ENCODE peak calls at places on chromosomes 1 and 21, in ten cellular contexts. E, B, G, Y, X, I, W, T, L and Z are unnamed samples.

GRCh38 chr1:5667513-5668325 is 324.5 kb downstream of the NPHP4 start:
- DNase-seq in E (no peak), B (no peak), G (no peak), Y (no peak), X (no peak), I (no peak), W (no peak), T (no peak), L (no peak), Z (no peak)

GRCh38 chr1:8063298-8064068 is 37.4 kb upstream of the ERRFI1 start:
- DNase-seq in E (no peak), B (no peak), G (no peak), Y (no peak), X (no peak), I (no peak), W (no peak), T (no peak), L (no peak), Z (peak)

GRCh38 chr1:110056776-110057175 is 13.7 kb downstream of the ALX3 start:
- DNase-seq in E (peak), B (peak), G (no peak), Y (peak), X (no peak), I (no peak), W (no peak), T (no peak), L (no peak), Z (no peak)

GRCh38 chr1:147635342-147635741 is 35.0 kb downstream of the ACP6 start:
- DNase-seq in E (no peak), B (no peak), G (no peak), Y (no peak), X (no peak), I (no peak), W (no peak), T (no peak), L (no peak), Z (no peak)

GRCh38 chr21:42766756-42767560 is 112.4 kb downstream of the WDR4 start:
- DNase-seq in E (no peak), B (no peak), G (no peak), Y (no peak), X (no peak), I (no peak), W (no peak), T (no peak), L (no peak), Z (no peak)

GRCh38 chr1:147700042-147700711 is 29.9 kb upstream of the ACP6 start:
- DNase-seq in E (peak), B (peak), G (peak), Y (peak), X (peak), I (peak), W (peak), T (peak), L (peak), Z (peak)

GRCh38 chr1:226655251-226656163 is 83.6 kb downstream of the ITPKB start:
- DNase-seq in E (no peak), B (no peak), G (peak), Y (no peak), X (no peak), I (peak), W (peak), T (no peak), L (no peak), Z (no peak)

GRCh38 chr21:45972716-45973474 is 8.7 kb upstream of the COL6A1 start:
- DNase-seq in E (peak), B (no peak), G (no peak), Y (peak), X (no peak), I (no peak), W (no peak), T (no peak), L (no peak), Z (peak)

GRCh38 chr1:10727703-10728348 is 68.6 kb downstream of the CASZ1 start:
- DNase-seq in E (no peak), B (no peak), G (no peak), Y (no peak), X (no peak), I (no peak), W (no peak), T (no peak), L (no peak), Z (no peak)

GRCh38 chr1:174894087-174894768 is 105.5 kb upstream of the CACYBP start:
- DNase-seq in E (no peak), B (no peak), G (no peak), Y (no peak), X (no peak), I (no peak), W (no peak), T (no peak), L (no peak), Z (no peak)

GRCh38 chr1:59025898-59026426 is 242.1 kb upstream of the JUN start:
- DNase-seq in E (peak), B (no peak), G (no peak), Y (peak), X (no peak), I (no peak), W (peak), T (no peak), L (no peak), Z (peak)

GRCh38 chr1:87182611-87183010 is 146.1 kb upstream of the LMO4 start:
- DNase-seq in E (no peak), B (peak), G (no peak), Y (no peak), X (no peak), I (no peak), W (no peak), T (no peak), L (no peak), Z (no peak)

GRCh38 chr1:85303440-85304162 is 27.2 kb upstream of the BCL10 start:
- DNase-seq in E (no peak), B (no peak), G (peak), Y (no peak), X (peak), I (no peak), W (no peak), T (no peak), L (no peak), Z (no peak)

GRCh38 chr1:923131-923990 is at the start of gene SAMD11:
- DNase-seq in E (peak), B (peak), G (peak), Y (peak), X (peak), I (peak), W (peak), T (peak), L (peak), Z (peak)

GRCh38 chr1:119982006-119982405 is 85.7 kb upstream of the ADAM30 start:
- DNase-seq in E (peak), B (peak), G (peak), Y (peak), X (no peak), I (no peak), W (no peak), T (no peak), L (no peak), Z (peak)

GRCh38 chr1:156060937-156061636 is at the start of gene RAB25:
- DNase-seq in E (no peak), B (peak), G (no peak), Y (no peak), X (no peak), I (no peak), W (no peak), T (peak), L (no peak), Z (no peak)

GRCh38 chr1:229894535-229894934 is 172.5 kb upstream of the GALNT2 start:
- DNase-seq in E (no peak), B (peak), G (no peak), Y (no peak), X (no peak), I (no peak), W (no peak), T (no peak), L (no peak), Z (no peak)

GRCh38 chr1:222788328-222789156 is 26.3 kb upstream of the DISP1 start:
- DNase-seq in E (no peak), B (no peak), G (peak), Y (no peak), X (no peak), I (no peak), W (no peak), T (no peak), L (no peak), Z (no peak)

GRCh38 chr1:222790520-222790919 is 24.3 kb upstream of the DISP1 start:
- DNase-seq in E (no peak), B (no peak), G (peak), Y (no peak), X (no peak), I (no peak), W (no peak), T (no peak), L (no peak), Z (no peak)

GRCh38 chr1:222792744-222793143 is 22.1 kb upstream of the DISP1 start:
- DNase-seq in E (peak), B (peak), G (peak), Y (peak), X (peak), I (no peak), W (peak), T (no peak), L (no peak), Z (peak)

GRCh38 chr1:222790115-222790514 is 24.7 kb upstream of the DISP1 start:
- DNase-seq in E (no peak), B (no peak), G (peak), Y (no peak), X (no peak), I (no peak), W (no peak), T (no peak), L (no peak), Z (no peak)

DNA sequence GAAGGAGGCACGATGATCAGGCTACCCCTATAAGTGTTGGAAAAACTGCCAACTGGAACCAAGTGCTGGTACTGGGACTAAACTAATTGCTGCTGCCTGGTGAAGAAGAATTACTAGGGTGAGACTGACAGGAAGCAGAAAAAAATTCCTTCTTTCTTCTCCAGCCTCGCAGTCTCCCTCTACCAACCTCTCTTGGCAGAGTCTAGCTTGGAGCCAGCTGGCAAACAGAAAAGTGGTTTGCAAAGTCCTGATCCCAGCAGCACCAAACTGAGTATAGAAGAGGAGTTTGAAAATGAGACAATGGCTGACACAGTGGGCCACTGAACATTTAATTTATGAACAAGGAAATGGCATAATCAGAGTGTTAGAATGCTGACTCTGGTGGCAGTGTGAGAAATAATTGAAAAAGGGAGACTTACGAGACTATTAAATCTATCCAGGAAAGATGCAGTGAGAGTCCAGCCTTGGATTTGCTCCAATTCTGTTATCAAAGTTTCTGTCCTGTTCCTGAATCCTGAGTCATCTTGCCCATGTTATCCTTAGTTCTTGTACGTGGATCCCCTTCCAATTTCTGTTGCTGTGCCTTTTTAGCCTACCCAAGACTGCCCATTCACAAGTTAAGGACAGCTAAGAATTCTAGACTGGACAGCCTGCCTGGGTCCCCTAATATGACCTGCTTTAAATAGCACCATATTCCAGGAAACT is 23.7 kb upstream of the DISP1 start:
- DNase-seq in E (peak), B (no peak), G (peak), Y (peak), X (no peak), I (no peak), W (no peak), T (no peak), L (no peak), Z (no peak)
- H2AFZ ChIP-seq in E (no peak), B (no peak), G (no peak), Y (no peak), X (no peak), I (no peak), W (no peak), T (no peak), L (no peak), Z (no peak)

DNA sequence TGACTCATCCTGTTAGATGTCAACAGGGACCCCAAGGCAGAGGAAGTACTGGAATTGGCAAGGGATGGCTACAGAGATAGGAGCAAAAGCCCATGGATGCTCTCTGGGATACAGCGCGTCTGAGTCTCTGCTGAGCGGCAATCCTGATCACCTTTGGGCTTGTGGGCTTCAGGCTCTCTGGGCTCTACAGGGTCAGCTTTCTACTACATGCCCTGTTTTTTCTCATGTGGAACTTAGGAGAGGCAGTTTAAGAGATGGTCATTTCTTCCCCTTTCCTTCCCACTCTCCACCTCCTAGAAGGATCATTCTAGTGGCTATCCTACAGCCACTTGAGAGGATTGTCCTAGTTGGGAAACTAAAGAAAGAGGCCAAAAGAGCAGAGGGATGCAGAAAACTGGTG is 1.3 kb downstream of the LINGO4 start:
- DNase-seq in E (no peak), B (no peak), G (no peak), Y (no peak), X (no peak), I (no peak), W (no peak), T (no peak), L (no peak), Z (no peak)
- H2AFZ ChIP-seq in E (no peak), B (no peak), G (no peak), Y (no peak), X (no peak), I (no peak), W (no peak), T (no peak), L (no peak), Z (no peak)

GRCh38 chr1:233680000-233680399 is 66.1 kb downstream of the KCNK1 start:
- DNase-seq in E (no peak), B (peak), G (no peak), Y (no peak), X (no peak), I (no peak), W (no peak), T (no peak), L (no peak), Z (no peak)

GRCh38 chr1:233675893-233676292 is 62.0 kb downstream of the KCNK1 start:
- DNase-seq in E (no peak), B (no peak), G (no peak), Y (no peak), X (peak), I (peak), W (no peak), T (no peak), L (no peak), Z (no peak)

GRCh38 chr1:233679030-233679429 is 65.1 kb downstream of the KCNK1 start:
- DNase-seq in E (no peak), B (peak), G (no peak), Y (no peak), X (no peak), I (no peak), W (no peak), T (no peak), L (no peak), Z (no peak)

GRCh38 chr1:233679598-233679997 is 65.7 kb downstream of the KCNK1 start:
- DNase-seq in E (no peak), B (no peak), G (no peak), Y (no peak), X (no peak), I (no peak), W (no peak), T (no peak), L (no peak), Z (no peak)

DNA sequence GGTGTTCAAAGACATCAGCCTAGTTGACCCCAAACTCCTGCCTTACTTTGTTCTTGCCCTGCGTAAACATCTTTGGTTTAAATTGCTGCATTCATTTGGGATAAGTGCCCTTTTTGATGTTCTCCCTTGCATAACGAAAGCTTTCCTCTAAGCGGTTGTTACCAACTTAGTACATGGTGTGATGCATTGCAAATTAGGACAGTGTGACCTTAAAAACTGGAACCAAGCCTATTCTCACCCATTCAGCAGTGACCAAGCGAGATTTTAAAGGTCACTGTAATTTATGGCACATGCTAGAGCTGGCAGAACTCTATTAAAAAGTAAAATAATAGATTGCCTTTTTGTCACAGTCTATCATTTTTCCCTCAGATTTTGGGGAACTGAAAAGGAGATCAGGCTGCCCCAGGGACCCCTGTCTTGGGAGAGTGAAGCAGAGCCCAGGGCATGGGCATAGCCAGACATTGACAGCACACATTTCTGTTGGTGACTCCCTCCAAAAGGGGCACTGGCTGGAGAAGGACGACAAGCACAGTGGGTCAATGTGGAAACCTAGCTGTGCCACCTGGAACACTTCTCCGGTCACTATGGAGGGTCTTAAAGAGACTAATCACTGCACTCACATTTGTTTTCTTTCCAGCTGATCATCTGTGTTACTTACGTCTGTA is 63.9 kb downstream of the KCNK1 start:
- DNase-seq in E (no peak), B (no peak), G (no peak), Y (no peak), X (no peak), I (no peak), W (no peak), T (no peak), L (no peak), Z (no peak)
- H2AFZ ChIP-seq in E (no peak), B (no peak), G (no peak), Y (no peak), X (no peak), I (no peak), W (no peak), T (no peak), L (no peak), Z (no peak)

GRCh38 chr21:44050276-44050675 is 38.2 kb downstream of the TRAPPC10 start:
- DNase-seq in E (no peak), B (no peak), G (no peak), Y (no peak), X (no peak), I (no peak), W (no peak), T (no peak), L (no peak), Z (no peak)
- H2AFZ ChIP-seq in E (no peak), B (no peak), G (no peak), Y (no peak), X (no peak), I (no peak), W (no peak), T (no peak), L (no peak), Z (no peak)

GRCh38 chr1:182610606-182611194 is 6.5 kb upstream of the RGS16 start:
- DNase-seq in E (no peak), B (no peak), G (no peak), Y (no peak), X (no peak), I (no peak), W (no peak), T (no peak), L (no peak), Z (no peak)

GRCh38 chr1:182611787-182612186 is 7.6 kb upstream of the RGS16 start:
- DNase-seq in E (no peak), B (no peak), G (no peak), Y (no peak), X (no peak), I (no peak), W (peak), T (no peak), L (no peak), Z (no peak)

GRCh38 chr1:182608850-182609610 is 4.8 kb upstream of the RGS16 start:
- DNase-seq in E (peak), B (no peak), G (no peak), Y (peak), X (no peak), I (no peak), W (no peak), T (no peak), L (no peak), Z (peak)

GRCh38 chr1:182608236-182608635 is 4.0 kb upstream of the RGS16 start:
- DNase-seq in E (no peak), B (no peak), G (no peak), Y (no peak), X (no peak), I (no peak), W (no peak), T (no peak), L (no peak), Z (no peak)

DNA sequence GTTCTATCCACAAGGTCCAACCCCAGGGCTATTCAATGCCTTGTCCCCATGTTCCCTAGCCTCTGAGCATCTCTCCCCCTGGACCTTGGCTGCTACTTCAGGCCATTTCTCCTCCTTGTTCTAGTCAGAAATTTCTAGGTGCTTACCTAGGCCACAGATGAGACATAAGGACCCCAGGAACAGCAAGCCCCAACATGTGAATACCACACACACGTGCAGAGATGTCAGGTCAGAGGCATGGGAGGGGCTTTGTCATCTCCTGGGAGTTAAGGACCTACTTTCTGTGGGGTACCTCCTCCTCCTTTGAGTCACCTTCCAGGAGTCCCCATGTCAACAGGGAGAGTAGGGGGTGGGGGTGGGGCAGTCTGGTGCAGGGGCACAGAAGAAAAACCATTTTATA is 7.1 kb upstream of the RGS16 start:
- DNase-seq in E (no peak), B (no peak), G (no peak), Y (no peak), X (no peak), I (no peak), W (no peak), T (no peak), L (no peak), Z (no peak)
- H2AFZ ChIP-seq in E (no peak), B (no peak), G (no peak), Y (no peak), X (no peak), I (no peak), W (peak), T (no peak), L (no peak), Z (no peak)

DNA sequence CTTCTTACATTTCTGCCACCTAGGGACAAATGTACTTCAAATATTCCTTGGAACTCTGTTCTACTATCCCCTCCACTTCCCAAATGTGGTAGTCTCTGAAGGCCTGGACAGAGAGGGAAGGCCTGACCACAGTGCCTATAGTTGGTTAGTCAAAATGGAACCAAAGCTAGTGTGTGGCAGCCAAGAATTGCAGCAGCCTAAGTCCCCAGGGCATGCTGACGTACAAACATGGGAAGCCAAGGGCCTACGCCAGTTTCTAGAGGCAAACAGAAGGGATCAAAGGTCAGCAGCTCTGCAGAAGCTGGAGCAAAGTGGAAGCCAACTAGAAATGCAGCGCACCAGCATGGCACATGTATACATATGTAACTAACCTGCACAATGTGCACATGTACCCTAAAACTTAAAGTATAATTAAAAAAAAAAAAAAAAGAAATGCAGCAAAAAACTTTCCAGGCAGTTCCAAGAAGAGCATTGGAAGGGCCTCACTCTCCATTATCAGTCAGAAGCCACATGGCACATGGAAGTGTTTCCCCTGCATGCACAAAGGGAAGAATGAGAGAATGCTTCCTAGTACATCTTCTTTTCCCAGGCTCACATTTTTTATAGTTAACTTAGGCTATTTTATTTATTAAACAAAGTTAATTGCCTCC is 39.4 kb upstream of the GADD45A start:
- DNase-seq in E (no peak), B (peak), G (no peak), Y (no peak), X (peak), I (no peak), W (no peak), T (no peak), L (peak), Z (peak)
- H2AFZ ChIP-seq in E (no peak), B (no peak), G (no peak), Y (no peak), X (peak), I (no peak), W (no peak), T (no peak), L (no peak), Z (no peak)

GRCh38 chr1:200301152-200301551 is 108.7 kb downstream of the ZNF281 start:
- DNase-seq in E (no peak), B (no peak), G (no peak), Y (no peak), X (no peak), I (no peak), W (no peak), T (no peak), L (no peak), Z (no peak)
- H2AFZ ChIP-seq in E (peak), B (peak), G (no peak), Y (peak), X (no peak), I (peak), W (peak), T (peak), L (no peak), Z (no peak)